ENCODE peak calls at places on chromosomes 6 and 20, in six cellular contexts. One of them, this sample, is unnamed.

GRCh38 chr20:49990310-49990720 is 7.5 kb downstream of the SNAI1 start:
- DNase-seq in NCI-H226: no peak
- DNase-seq in hepatocyte: no peak
- DNase-seq in activated T-helper 9 cell treated with anti-CD3 and anti-CD28 coated beads, Interleukin-2, amount 50 U/mL, for 16 hours: no peak
- DNase-seq in IMR-90: no peak
- DNase-seq in RPMI7951: no peak
- DNase-seq in this sample: peak; percentile 73

GRCh38 chr20:6081236-6081635 is 27.4 kb upstream of the LRRN4 start:
- DNase-seq in hepatocyte: no peak
- DNase-seq in RPMI7951: peak; percentile 71
- DNase-seq in IMR-90: peak; percentile 52
- DNase-seq in NCI-H226: peak; percentile 14
- DNase-seq in activated T-helper 9 cell treated with anti-CD3 and anti-CD28 coated beads, Interleukin-2, amount 50 U/mL, for 16 hours: no peak
- DNase-seq in this sample: peak; percentile 81

GRCh38 chr20:3171391-3172125 is 1.8 kb downstream of the LZTS3 start:
- DNase-seq in RPMI7951: no peak
- DNase-seq in IMR-90: no peak
- DNase-seq in activated T-helper 9 cell treated with anti-CD3 and anti-CD28 coated beads, Interleukin-2, amount 50 U/mL, for 16 hours: no peak
- DNase-seq in NCI-H226: no peak
- DNase-seq in hepatocyte: no peak
- DNase-seq in this sample: no peak

GRCh38 chr20:25470045-25470444 is 62.6 kb downstream of the GINS1 start:
- DNase-seq in activated T-helper 9 cell treated with anti-CD3 and anti-CD28 coated beads, Interleukin-2, amount 50 U/mL, for 16 hours: no peak
- DNase-seq in NCI-H226: no peak
- DNase-seq in IMR-90: peak; percentile 25
- DNase-seq in hepatocyte: peak; percentile 45
- DNase-seq in RPMI7951: peak; percentile 26
- DNase-seq in this sample: no peak

GRCh38 chr6:111250743-111251406 is 163.6 kb downstream of the SLC16A10 start:
- DNase-seq in hepatocyte: no peak
- DNase-seq in activated T-helper 9 cell treated with anti-CD3 and anti-CD28 coated beads, Interleukin-2, amount 50 U/mL, for 16 hours: no peak
- DNase-seq in IMR-90: no peak
- DNase-seq in RPMI7951: no peak
- DNase-seq in NCI-H226: no peak
- DNase-seq in this sample: no peak

GRCh38 chr6:158634695-158635426 is 9.7 kb downstream of the DYNLT1 start:
- DNase-seq in NCI-H226: no peak
- DNase-seq in hepatocyte: no peak
- DNase-seq in RPMI7951: no peak
- DNase-seq in activated T-helper 9 cell treated with anti-CD3 and anti-CD28 coated beads, Interleukin-2, amount 50 U/mL, for 16 hours: no peak
- DNase-seq in IMR-90: no peak
- DNase-seq in this sample: no peak

GRCh38 chr6:108616544-108616943 is 55.8 kb downstream of the FOXO3 start:
- DNase-seq in hepatocyte: no peak
- DNase-seq in activated T-helper 9 cell treated with anti-CD3 and anti-CD28 coated beads, Interleukin-2, amount 50 U/mL, for 16 hours: no peak
- DNase-seq in RPMI7951: no peak
- DNase-seq in IMR-90: peak; percentile 31
- DNase-seq in NCI-H226: no peak
- DNase-seq in this sample: peak; percentile 59

GRCh38 chr6:10882654-10883053 is 813 bp upstream of the GCM2 start:
- DNase-seq in IMR-90: no peak
- DNase-seq in NCI-H226: no peak
- DNase-seq in activated T-helper 9 cell treated with anti-CD3 and anti-CD28 coated beads, Interleukin-2, amount 50 U/mL, for 16 hours: no peak
- DNase-seq in RPMI7951: no peak
- DNase-seq in hepatocyte: peak; percentile 5
- DNase-seq in this sample: no peak

GRCh38 chr6:36788768-36789167 is 50.5 kb downstream of the CPNE5 start:
- DNase-seq in RPMI7951: peak; percentile 51
- DNase-seq in activated T-helper 9 cell treated with anti-CD3 and anti-CD28 coated beads, Interleukin-2, amount 50 U/mL, for 16 hours: no peak
- DNase-seq in IMR-90: peak; percentile 11
- DNase-seq in NCI-H226: no peak
- DNase-seq in hepatocyte: no peak
- DNase-seq in this sample: no peak

GRCh38 chr20:49979030-49979832 is 3.5 kb upstream of the SNAI1 start:
- DNase-seq in RPMI7951: peak; percentile 40
- DNase-seq in activated T-helper 9 cell treated with anti-CD3 and anti-CD28 coated beads, Interleukin-2, amount 50 U/mL, for 16 hours: peak; percentile 44
- DNase-seq in NCI-H226: no peak
- DNase-seq in IMR-90: no peak
- DNase-seq in hepatocyte: peak; percentile 70
- DNase-seq in this sample: no peak

GRCh38 chr20:54346269-54346668 is 129.1 kb upstream of the DOK5 start:
- DNase-seq in activated T-helper 9 cell treated with anti-CD3 and anti-CD28 coated beads, Interleukin-2, amount 50 U/mL, for 16 hours: no peak
- DNase-seq in hepatocyte: no peak
- DNase-seq in RPMI7951: peak; percentile 35
- DNase-seq in NCI-H226: no peak
- DNase-seq in IMR-90: no peak
- DNase-seq in this sample: peak; percentile 18

GRCh38 chr20:15759546-15760216 is 813.6 kb downstream of the KIF16B start:
- DNase-seq in NCI-H226: no peak
- DNase-seq in RPMI7951: no peak
- DNase-seq in hepatocyte: peak; percentile 38
- DNase-seq in activated T-helper 9 cell treated with anti-CD3 and anti-CD28 coated beads, Interleukin-2, amount 50 U/mL, for 16 hours: no peak
- DNase-seq in IMR-90: no peak
- DNase-seq in this sample: peak; percentile 9

GRCh38 chr20:32707691-32708581 is 34.2 kb upstream of the C20orf203 start:
- DNase-seq in IMR-90: peak; percentile 55
- DNase-seq in RPMI7951: peak; percentile 54
- DNase-seq in activated T-helper 9 cell treated with anti-CD3 and anti-CD28 coated beads, Interleukin-2, amount 50 U/mL, for 16 hours: no peak
- DNase-seq in NCI-H226: no peak
- DNase-seq in hepatocyte: no peak
- DNase-seq in this sample: peak; percentile 40

GRCh38 chr6:150528648-150529285 is 70.9 kb upstream of the PLEKHG1 start:
- DNase-seq in hepatocyte: peak; percentile 71
- DNase-seq in RPMI7951: no peak
- DNase-seq in IMR-90: peak; percentile 1
- DNase-seq in NCI-H226: peak; percentile 61
- DNase-seq in activated T-helper 9 cell treated with anti-CD3 and anti-CD28 coated beads, Interleukin-2, amount 50 U/mL, for 16 hours: no peak
- DNase-seq in this sample: no peak

GRCh38 chr6:2259002-2259494 is 13.6 kb upstream of the GMDS start:
- DNase-seq in IMR-90: no peak
- DNase-seq in activated T-helper 9 cell treated with anti-CD3 and anti-CD28 coated beads, Interleukin-2, amount 50 U/mL, for 16 hours: no peak
- DNase-seq in NCI-H226: no peak
- DNase-seq in RPMI7951: no peak
- DNase-seq in hepatocyte: peak; percentile 38
- DNase-seq in this sample: no peak

GRCh38 chr6:137491478-137491877 is 2.7 kb downstream of the OLIG3 start:
- DNase-seq in IMR-90: no peak
- DNase-seq in RPMI7951: no peak
- DNase-seq in hepatocyte: no peak
- DNase-seq in activated T-helper 9 cell treated with anti-CD3 and anti-CD28 coated beads, Interleukin-2, amount 50 U/mL, for 16 hours: no peak
- DNase-seq in NCI-H226: no peak
- DNase-seq in this sample: no peak

GRCh38 chr20:38827770-38828281 is 22.3 kb downstream of the PPP1R16B start:
- DNase-seq in hepatocyte: no peak
- DNase-seq in IMR-90: no peak
- DNase-seq in NCI-H226: peak; percentile 28
- DNase-seq in activated T-helper 9 cell treated with anti-CD3 and anti-CD28 coated beads, Interleukin-2, amount 50 U/mL, for 16 hours: no peak
- DNase-seq in RPMI7951: no peak
- DNase-seq in this sample: no peak

GRCh38 chr6:35451354-35452185 is 568 bp upstream of the FANCE start:
- DNase-seq in IMR-90: no peak
- DNase-seq in NCI-H226: no peak
- DNase-seq in activated T-helper 9 cell treated with anti-CD3 and anti-CD28 coated beads, Interleukin-2, amount 50 U/mL, for 16 hours: no peak
- DNase-seq in RPMI7951: no peak
- DNase-seq in hepatocyte: no peak
- DNase-seq in this sample: no peak

GRCh38 chr6:56644366-56644765 is 1.7 kb upstream of the DST start:
- DNase-seq in IMR-90: no peak
- DNase-seq in hepatocyte: no peak
- DNase-seq in NCI-H226: no peak
- DNase-seq in RPMI7951: no peak
- DNase-seq in activated T-helper 9 cell treated with anti-CD3 and anti-CD28 coated beads, Interleukin-2, amount 50 U/mL, for 16 hours: no peak
- DNase-seq in this sample: no peak

GRCh38 chr6:52124126-52125121 is 37.0 kb upstream of the PKHD1 start:
- DNase-seq in activated T-helper 9 cell treated with anti-CD3 and anti-CD28 coated beads, Interleukin-2, amount 50 U/mL, for 16 hours: no peak
- DNase-seq in RPMI7951: peak; percentile 58
- DNase-seq in hepatocyte: no peak
- DNase-seq in NCI-H226: no peak
- DNase-seq in IMR-90: no peak
- DNase-seq in this sample: no peak

This sample was measured in fibroblast of gingiva.